ENCODE peak calls at places on chromosomes 16 and 17, in four cellular contexts. P is HAP-1, Z is right atrium auricular region, S is spleen. G is an unnamed sample. For H3K4me1, the result is how much of the 10 kb centered on the place peaks cover.

GRCh38 chr16:81168406-81168805 is 70.1 kb upstream of the BCO1 start:
- DNase-seq in P (no peak), Z (no peak), S (no peak), G (no peak)

GRCh38 chr17:46726106-46726670 is 92.3 kb downstream of the WNT3 start:
- DNase-seq in P (no peak), Z (no peak), S (no peak), G (no peak)

GRCh38 chr16:53949716-53950410 is 245.9 kb downstream of the FTO start:
- DNase-seq in P (no peak), Z (no peak), S (no peak), G (no peak)

GRCh38 chr16:51164167-51164566 is 13.1 kb upstream of the SALL1 start:
- DNase-seq in P (no peak), Z (no peak), S (no peak), G (no peak)

GRCh38 chr17:18319604-18320256 is 4.6 kb downstream of the SMCR8 start:
- DNase-seq in P (peak), Z (no peak), S (peak), G (no peak)

GRCh38 chr17:40717776-40718175 is 14.2 kb upstream of the KRT24 start:
- DNase-seq in P (no peak), Z (no peak), S (no peak), G (no peak)

GRCh38 chr16:54283735-54284318 is 2.8 kb downstream of the IRX3 start:
- DNase-seq in P (peak), Z (no peak), S (no peak), G (no peak)

GRCh38 chr16:23996258-23996955 is 160.6 kb downstream of the PRKCB start:
- DNase-seq in P (no peak), Z (no peak), S (no peak), G (no peak)

GRCh38 chr17:68197997-68198930 is 49.6 kb upstream of the AMZ2 start:
- DNase-seq in P (no peak), Z (no peak), S (no peak), G (peak)

GRCh38 chr17:68196394-68197090 is 51.3 kb upstream of the AMZ2 start:
- DNase-seq in P (no peak), Z (no peak), S (no peak), G (no peak)

GRCh38 chr17:68195667-68196393 is 52.0 kb upstream of the AMZ2 start:
- DNase-seq in P (no peak), Z (no peak), S (peak), G (no peak)

GRCh38 chr17:68198931-68199836 is 48.7 kb upstream of the AMZ2 start:
- DNase-seq in P (no peak), Z (no peak), S (peak), G (no peak)

GRCh38 chr17:68197091-68197996 is 50.5 kb upstream of the AMZ2 start:
- DNase-seq in P (no peak), Z (no peak), S (peak), G (no peak)
- H3K4me1 ChIP-seq in P (under half), Z (half or more), S (under half), G (under half)

GRCh38 chr16:69829338-69829737 is 67.2 kb downstream of the WWP2 start:
- DNase-seq in P (no peak), Z (no peak), S (no peak), G (no peak)
- H3K4me1 ChIP-seq in P (under half), Z (under half), S (under half), G (under half)

DNA sequence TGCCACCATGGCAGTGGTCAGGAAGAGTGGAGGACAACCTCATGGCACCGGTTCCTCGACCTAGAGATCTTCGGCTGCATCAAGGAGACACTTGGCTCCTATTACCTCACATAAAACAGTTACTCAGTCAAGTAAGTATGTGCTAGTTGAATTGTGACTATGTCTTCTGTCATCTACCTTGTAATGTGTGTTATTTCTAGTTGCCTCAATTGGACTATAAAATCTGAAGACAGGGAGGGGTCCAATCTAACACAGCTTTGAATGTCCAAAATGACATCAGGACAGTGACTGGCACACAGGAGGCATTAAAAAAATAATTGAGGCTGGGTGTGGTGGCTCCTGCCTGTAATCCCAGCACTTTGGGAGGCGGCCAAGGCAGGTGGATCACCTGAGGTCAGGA is 17.2 kb downstream of the C16orf86 start:
- DNase-seq in P (no peak), Z (no peak), S (no peak), G (no peak)
- H3K4me1 ChIP-seq in P (under half), Z (under half), S (under half), G (under half)

GRCh38 chr16:1548234-1548633 is 14.8 kb downstream of the TMEM204 start:
- DNase-seq in P (no peak), Z (no peak), S (no peak), G (no peak)
- H3K4me1 ChIP-seq in P (under half), Z (half or more), S (under half), G (half or more)

GRCh38 chr16:58138852-58139251 is 9.7 kb upstream of the CFAP20 start:
- DNase-seq in P (no peak), Z (no peak), S (no peak), G (no peak)
- H3K4me1 ChIP-seq in P (under half), Z (under half), S (under half), G (under half)

GRCh38 chr17:12979255-12979654 is 38.6 kb downstream of the ELAC2 start:
- DNase-seq in P (no peak), Z (no peak), S (no peak), G (no peak)
- H3K4me1 ChIP-seq in P (under half), Z (under half), S (under half), G (under half)

GRCh38 chr16:66560107-66560506 is 6.1 kb upstream of the CMTM1 start:
- DNase-seq in P (no peak), Z (no peak), S (no peak), G (no peak)

GRCh38 chr16:66563574-66564334 is 2.5 kb upstream of the CMTM1 start:
- DNase-seq in P (no peak), Z (no peak), S (no peak), G (no peak)

GRCh38 chr16:66562409-66562808 is 3.8 kb upstream of the CMTM1 start:
- DNase-seq in P (no peak), Z (no peak), S (no peak), G (no peak)

GRCh38 chr16:66562986-66563385 is 3.3 kb upstream of the CMTM1 start:
- DNase-seq in P (no peak), Z (no peak), S (no peak), G (no peak)

GRCh38 chr16:66561381-66562080 is 4.7 kb upstream of the CMTM1 start:
- DNase-seq in P (no peak), Z (no peak), S (no peak), G (no peak)
- H3K4me1 ChIP-seq in P (under half), Z (under half), S (under half), G (under half)

GRCh38 chr16:46775214-46775613 is 27.1 kb upstream of the MYLK3 start:
- DNase-seq in P (no peak), Z (no peak), S (no peak), G (no peak)
- H3K4me1 ChIP-seq in P (under half), Z (under half), S (under half), G (under half)

GRCh38 chr16:4381935-4382794 is 10.5 kb downstream of the VASN start:
- DNase-seq in P (no peak), Z (no peak), S (no peak), G (no peak)
- H3K4me1 ChIP-seq in P (under half), Z (half or more), S (under half), G (under half)

G was measured in upper lobe of right lung.